ENCODE peak calls at places on chromosomes 5 and 9, in four cellular contexts. K is activated T-cell treated with anti-CD3 and anti-CD28 coated beads for 1 hour, S is activated B cell treated with CpG ODN at 0.5 μM for 24 hours, U is pons. V is an unnamed sample.
A peak's percentile ranks its signal among the peaks of the same experiment; 100 is the strongest.

GRCh38 chr5:83430130-83431010 is 41.2 kb upstream of the VCAN start:
- DNase-seq in K (peak; percentile 16), U (peak; percentile 83), S (no peak), V (peak; percentile 44)

GRCh38 chr9:76441551-76442322 is 17.2 kb upstream of the GCNT1 start:
- DNase-seq in U (no peak), S (no peak), K (no peak), V (no peak)

GRCh38 chr9:16191691-16192402 is 639.0 kb downstream of the CCDC171 start:
- DNase-seq in U (peak; percentile 22), K (peak; percentile 13), S (no peak), V (peak; percentile 32)

GRCh38 chr5:101390317-101390908 is 487.3 kb upstream of the ST8SIA4 start:
- DNase-seq in U (peak; percentile 73), K (no peak), S (no peak), V (no peak)

GRCh38 chr5:42680035-42680434 is 76.6 kb upstream of the CCDC152 start:
- DNase-seq in S (no peak), U (no peak), K (no peak), V (no peak)

GRCh38 chr5:151408633-151409243 is 38.7 kb upstream of the SLC36A1 start:
- DNase-seq in S (no peak), K (no peak), U (no peak), V (no peak)

GRCh38 chr5:44332360-44332971 is 56.8 kb downstream of the FGF10 start:
- DNase-seq in K (no peak), U (peak; percentile 32), S (no peak), V (no peak)

GRCh38 chr5:90503596-90503995 is 25.8 kb downstream of the LYSMD3 start:
- DNase-seq in U (no peak), S (no peak), K (no peak), V (no peak)

GRCh38 chr9:124206391-124206790 is 51.4 kb upstream of the NEK6 start:
- DNase-seq in K (no peak), S (no peak), U (no peak), V (no peak)

GRCh38 chr5:77743181-77743580 is 33.0 kb downstream of the TBCA start:
- DNase-seq in S (no peak), K (no peak), U (no peak), V (no peak)

GRCh38 chr5:89435347-89435746 is 552.4 kb upstream of the MEF2C start:
- DNase-seq in U (no peak), K (no peak), S (no peak), V (no peak)

GRCh38 chr5:42870882-42871418 is 59.3 kb upstream of the SELENOP start:
- DNase-seq in K (no peak), U (peak; percentile 70), S (no peak), V (no peak)

GRCh38 chr5:171316258-171317121 is 7.4 kb downstream of the TLX3 start:
- DNase-seq in S (no peak), U (no peak), K (no peak), V (no peak)

GRCh38 chr9:36731576-36731975 is 158.9 kb downstream of the MELK start:
- DNase-seq in U (peak; percentile 10), S (no peak), K (no peak), V (no peak)

GRCh38 chr9:112867275-112867991 is 23.2 kb downstream of the SLC46A2 start:
- DNase-seq in U (peak; percentile 44), K (no peak), S (no peak), V (no peak)

GRCh38 chr9:84141762-84142370 is 161.3 kb downstream of the RMI1 start:
- DNase-seq in S (no peak), U (no peak), K (no peak), V (no peak)

GRCh38 chr5:91266184-91266705 is 116.9 kb downstream of the ARRDC3 start:
- DNase-seq in U (no peak), S (no peak), K (no peak), V (no peak)

GRCh38 chr9:35757527-35758275 is 3.6 kb upstream of the MSMP start:
- DNase-seq in K (no peak), U (peak; percentile 38), S (no peak), V (no peak)

GRCh38 chr9:97954550-97954989 is 16.6 kb upstream of the HEMGN start:
- DNase-seq in U (no peak), K (peak; percentile 28), S (no peak), V (peak; percentile 59)

GRCh38 chr9:134980516-134980915 is 62.8 kb upstream of the FCN1 start:
- DNase-seq in U (no peak), S (no peak), K (no peak), V (no peak)

GRCh38 chr9:134634667-134635230 is 6.9 kb upstream of the COL5A1 start:
- DNase-seq in U (no peak), K (no peak), S (no peak), V (no peak)

GRCh38 chr5:119512277-119512676 is 60.0 kb downstream of the HSD17B4 start:
- DNase-seq in K (no peak), S (no peak), U (no peak), V (no peak)

GRCh38 chr5:168273056-168273980 is 18.1 kb upstream of the WWC1 start:
- DNase-seq in K (no peak), S (no peak), U (no peak), V (no peak)

GRCh38 chr9:85863875-85864274 is 77.1 kb upstream of the NAA35 start:
- DNase-seq in K (no peak), U (no peak), S (no peak), V (no peak)

GRCh38 chr5:36403601-36404311 is 102.1 kb upstream of the RANBP3L start:
- DNase-seq in K (no peak), U (no peak), S (no peak), V (no peak)

V was measured in CD8-positive, alpha-beta T cell.